ENCODE peak calls at places on chromosomes 16 and 17, in eight cellular contexts. One of them, this sample, is unnamed.

GRCh38 chr17:80622170-80622466 is 77.5 kb downstream of the RPTOR start:
- DNase-seq in cardiac fibroblast: no peak
- DNase-seq in foreskin fibroblast: no peak
- DNase-seq in psoas muscle: no peak
- DNase-seq in omental fat pad: no peak
- DNase-seq in fibroblast of pulmonary artery: no peak
- DNase-seq in NB4: no peak
- DNase-seq in activated B cell treated with CpG ODN at 0.5 μM for 24 hours: no peak
- DNase-seq in this sample: no peak

GRCh38 chr16:10935491-10935890 is 6.8 kb downstream of the DEXI start:
- DNase-seq in cardiac fibroblast: no peak
- DNase-seq in foreskin fibroblast: no peak
- DNase-seq in psoas muscle: no peak
- DNase-seq in omental fat pad: no peak
- DNase-seq in fibroblast of pulmonary artery: no peak
- DNase-seq in NB4: no peak
- DNase-seq in activated B cell treated with CpG ODN at 0.5 μM for 24 hours: no peak
- DNase-seq in this sample: no peak

GRCh38 chr16:56302506-56302905 is 111.2 kb downstream of the GNAO1 start:
- DNase-seq in cardiac fibroblast: no peak
- DNase-seq in foreskin fibroblast: no peak
- DNase-seq in psoas muscle: no peak
- DNase-seq in omental fat pad: no peak
- DNase-seq in fibroblast of pulmonary artery: no peak
- DNase-seq in NB4: no peak
- DNase-seq in activated B cell treated with CpG ODN at 0.5 μM for 24 hours: no peak
- DNase-seq in this sample: no peak

GRCh38 chr16:62036101-62036806 is at the start of gene CDH8:
- DNase-seq in cardiac fibroblast: peak; percentile 14
- DNase-seq in foreskin fibroblast: no peak
- DNase-seq in psoas muscle: no peak
- DNase-seq in omental fat pad: no peak
- DNase-seq in fibroblast of pulmonary artery: no peak
- DNase-seq in NB4: no peak
- DNase-seq in activated B cell treated with CpG ODN at 0.5 μM for 24 hours: no peak
- DNase-seq in this sample: no peak

GRCh38 chr17:8985054-8985701 is 19.7 kb upstream of the PIK3R5 start:
- DNase-seq in cardiac fibroblast: no peak
- DNase-seq in foreskin fibroblast: no peak
- DNase-seq in psoas muscle: no peak
- DNase-seq in omental fat pad: no peak
- DNase-seq in fibroblast of pulmonary artery: no peak
- DNase-seq in NB4: no peak
- DNase-seq in activated B cell treated with CpG ODN at 0.5 μM for 24 hours: no peak
- DNase-seq in this sample: peak; percentile 59

GRCh38 chr17:19938736-19939135 is 38.9 kb downstream of the AKAP10 start:
- DNase-seq in cardiac fibroblast: no peak
- DNase-seq in foreskin fibroblast: no peak
- DNase-seq in psoas muscle: no peak
- DNase-seq in omental fat pad: no peak
- DNase-seq in fibroblast of pulmonary artery: no peak
- DNase-seq in NB4: no peak
- DNase-seq in activated B cell treated with CpG ODN at 0.5 μM for 24 hours: no peak
- DNase-seq in this sample: no peak

GRCh38 chr16:65105173-65105572 is 16.7 kb downstream of the CDH11 start:
- DNase-seq in cardiac fibroblast: no peak
- DNase-seq in foreskin fibroblast: no peak
- DNase-seq in psoas muscle: no peak
- DNase-seq in omental fat pad: no peak
- DNase-seq in fibroblast of pulmonary artery: no peak
- DNase-seq in NB4: no peak
- DNase-seq in activated B cell treated with CpG ODN at 0.5 μM for 24 hours: no peak
- DNase-seq in this sample: no peak

GRCh38 chr17:67546578-67547527 is 169.8 kb downstream of the PITPNC1 start:
- DNase-seq in cardiac fibroblast: peak; percentile 47
- DNase-seq in foreskin fibroblast: peak; percentile 42
- DNase-seq in psoas muscle: peak; percentile 56
- DNase-seq in omental fat pad: peak; percentile 28
- DNase-seq in fibroblast of pulmonary artery: peak; percentile 83
- DNase-seq in NB4: no peak
- DNase-seq in activated B cell treated with CpG ODN at 0.5 μM for 24 hours: no peak
- DNase-seq in this sample: peak; percentile 41

GRCh38 chr16:4465977-4466779 is 8.2 kb downstream of the NMRAL1 start:
- DNase-seq in cardiac fibroblast: no peak
- DNase-seq in foreskin fibroblast: no peak
- DNase-seq in psoas muscle: no peak
- DNase-seq in omental fat pad: no peak
- DNase-seq in fibroblast of pulmonary artery: peak; percentile 13
- DNase-seq in NB4: no peak
- DNase-seq in activated B cell treated with CpG ODN at 0.5 μM for 24 hours: no peak
- DNase-seq in this sample: no peak

GRCh38 chr17:7260601-7261376 is 1.5 kb downstream of the CLDN7 start:
- DNase-seq in cardiac fibroblast: no peak
- DNase-seq in foreskin fibroblast: no peak
- DNase-seq in psoas muscle: peak; percentile 70
- DNase-seq in omental fat pad: peak; percentile 16
- DNase-seq in fibroblast of pulmonary artery: no peak
- DNase-seq in NB4: no peak
- DNase-seq in activated B cell treated with CpG ODN at 0.5 μM for 24 hours: no peak
- DNase-seq in this sample: no peak

GRCh38 chr17:82932146-82933005 is 92.6 kb upstream of the ZNF750 start:
- DNase-seq in cardiac fibroblast: peak; percentile 86
- DNase-seq in foreskin fibroblast: peak; percentile 38
- DNase-seq in psoas muscle: peak; percentile 35
- DNase-seq in omental fat pad: no peak
- DNase-seq in fibroblast of pulmonary artery: peak; percentile 43
- DNase-seq in NB4: no peak
- DNase-seq in activated B cell treated with CpG ODN at 0.5 μM for 24 hours: no peak
- DNase-seq in this sample: no peak

GRCh38 chr17:73211745-73212144 is 18.9 kb downstream of the COG1 start:
- DNase-seq in cardiac fibroblast: no peak
- DNase-seq in foreskin fibroblast: no peak
- DNase-seq in psoas muscle: no peak
- DNase-seq in omental fat pad: no peak
- DNase-seq in fibroblast of pulmonary artery: no peak
- DNase-seq in NB4: peak; percentile 48
- DNase-seq in activated B cell treated with CpG ODN at 0.5 μM for 24 hours: no peak
- DNase-seq in this sample: no peak

GRCh38 chr17:78127240-78127887 is 1.2 kb downstream of the TMC6 start:
- DNase-seq in cardiac fibroblast: no peak
- DNase-seq in foreskin fibroblast: no peak
- DNase-seq in psoas muscle: peak; percentile 82
- DNase-seq in omental fat pad: no peak
- DNase-seq in fibroblast of pulmonary artery: no peak
- DNase-seq in NB4: peak; percentile 91
- DNase-seq in activated B cell treated with CpG ODN at 0.5 μM for 24 hours: peak; percentile 52
- DNase-seq in this sample: no peak

GRCh38 chr16:48295493-48296281 is 48.3 kb upstream of the ABCC11 start:
- DNase-seq in cardiac fibroblast: no peak
- DNase-seq in foreskin fibroblast: no peak
- DNase-seq in psoas muscle: no peak
- DNase-seq in omental fat pad: no peak
- DNase-seq in fibroblast of pulmonary artery: no peak
- DNase-seq in NB4: no peak
- DNase-seq in activated B cell treated with CpG ODN at 0.5 μM for 24 hours: no peak
- DNase-seq in this sample: no peak

GRCh38 chr17:82051776-82052637 is at the start of the genes GPS1 and RFNG:
- DNase-seq in cardiac fibroblast: peak; percentile 41
- DNase-seq in foreskin fibroblast: no peak
- DNase-seq in psoas muscle: peak; percentile 88
- DNase-seq in omental fat pad: no peak
- DNase-seq in fibroblast of pulmonary artery: peak; percentile 48
- DNase-seq in NB4: peak; percentile 80
- DNase-seq in activated B cell treated with CpG ODN at 0.5 μM for 24 hours: peak; percentile 84
- DNase-seq in this sample: no peak

GRCh38 chr16:51129105-51129504 is 22.0 kb downstream of the SALL1 start:
- DNase-seq in cardiac fibroblast: no peak
- DNase-seq in foreskin fibroblast: no peak
- DNase-seq in psoas muscle: no peak
- DNase-seq in omental fat pad: no peak
- DNase-seq in fibroblast of pulmonary artery: peak; percentile 9
- DNase-seq in NB4: no peak
- DNase-seq in activated B cell treated with CpG ODN at 0.5 μM for 24 hours: no peak
- DNase-seq in this sample: no peak

GRCh38 chr17:81398170-81398854 is 3.1 kb downstream of the BAHCC1 start:
- DNase-seq in cardiac fibroblast: peak; percentile 64
- DNase-seq in foreskin fibroblast: no peak
- DNase-seq in psoas muscle: peak; percentile 72
- DNase-seq in omental fat pad: no peak
- DNase-seq in fibroblast of pulmonary artery: peak; percentile 52
- DNase-seq in NB4: peak; percentile 93
- DNase-seq in activated B cell treated with CpG ODN at 0.5 μM for 24 hours: no peak
- DNase-seq in this sample: no peak

GRCh38 chr16:23920899-23921298 is 85.1 kb downstream of the PRKCB start:
- DNase-seq in cardiac fibroblast: no peak
- DNase-seq in foreskin fibroblast: no peak
- DNase-seq in psoas muscle: no peak
- DNase-seq in omental fat pad: no peak
- DNase-seq in fibroblast of pulmonary artery: no peak
- DNase-seq in NB4: no peak
- DNase-seq in activated B cell treated with CpG ODN at 0.5 μM for 24 hours: no peak
- DNase-seq in this sample: no peak

GRCh38 chr17:41168121-41168520 is at the start of gene KRTAP4-3:
- DNase-seq in cardiac fibroblast: no peak
- DNase-seq in foreskin fibroblast: no peak
- DNase-seq in psoas muscle: no peak
- DNase-seq in omental fat pad: no peak
- DNase-seq in fibroblast of pulmonary artery: no peak
- DNase-seq in NB4: no peak
- DNase-seq in activated B cell treated with CpG ODN at 0.5 μM for 24 hours: no peak
- DNase-seq in this sample: no peak

GRCh38 chr17:41177727-41178271 is at the start of gene KRTAP4-2:
- DNase-seq in cardiac fibroblast: no peak
- DNase-seq in foreskin fibroblast: no peak
- DNase-seq in psoas muscle: no peak
- DNase-seq in omental fat pad: no peak
- DNase-seq in fibroblast of pulmonary artery: no peak
- DNase-seq in NB4: no peak
- DNase-seq in activated B cell treated with CpG ODN at 0.5 μM for 24 hours: no peak
- DNase-seq in this sample: no peak

GRCh38 chr17:41176744-41177387 is 1.2 kb downstream of the KRTAP4-2 start:
- DNase-seq in cardiac fibroblast: no peak
- DNase-seq in foreskin fibroblast: no peak
- DNase-seq in psoas muscle: no peak
- DNase-seq in omental fat pad: no peak
- DNase-seq in fibroblast of pulmonary artery: no peak
- DNase-seq in NB4: no peak
- DNase-seq in activated B cell treated with CpG ODN at 0.5 μM for 24 hours: no peak
- DNase-seq in this sample: no peak

GRCh38 chr17:41167561-41167960 is 460 bp downstream of the KRTAP4-3 start:
- DNase-seq in cardiac fibroblast: no peak
- DNase-seq in foreskin fibroblast: no peak
- DNase-seq in psoas muscle: no peak
- DNase-seq in omental fat pad: no peak
- DNase-seq in fibroblast of pulmonary artery: no peak
- DNase-seq in NB4: no peak
- DNase-seq in activated B cell treated with CpG ODN at 0.5 μM for 24 hours: no peak
- DNase-seq in this sample: no peak

DNA sequence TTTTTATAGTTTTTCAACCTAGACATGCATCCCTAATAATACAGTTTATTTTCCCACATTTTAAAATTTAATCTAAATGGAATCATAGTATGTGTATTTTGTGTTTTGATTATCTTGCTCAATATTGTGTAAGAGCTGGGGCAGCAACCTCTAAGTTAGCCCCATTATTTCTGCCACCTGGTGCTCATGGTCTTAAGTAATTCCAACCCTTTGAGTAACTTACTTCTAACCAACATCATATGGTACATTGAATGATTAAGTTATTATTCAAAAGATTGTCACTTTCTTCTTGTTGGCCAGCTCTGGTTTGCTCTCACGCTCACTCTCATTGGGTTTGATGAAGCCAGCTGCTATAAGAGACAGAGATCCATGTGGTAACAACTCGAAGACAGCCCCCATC is 3.9 kb upstream of the KRTAP4-3 start:
- DNase-seq in cardiac fibroblast: peak; percentile 13
- DNase-seq in foreskin fibroblast: peak; percentile 77
- DNase-seq in psoas muscle: no peak
- DNase-seq in omental fat pad: no peak
- DNase-seq in fibroblast of pulmonary artery: no peak
- DNase-seq in NB4: no peak
- DNase-seq in activated B cell treated with CpG ODN at 0.5 μM for 24 hours: no peak
- DNase-seq in this sample: no peak
- TF ChIP-seq CTCF in cardiac fibroblast: no peak
- TF ChIP-seq CTCF in foreskin fibroblast: no peak
- TF ChIP-seq CTCF in psoas muscle: no peak
- TF ChIP-seq CTCF in omental fat pad: no peak
- TF ChIP-seq CTCF in fibroblast of pulmonary artery: no peak
- TF ChIP-seq CTCF in NB4: no peak
- TF ChIP-seq CTCF in activated B cell treated with CpG ODN at 0.5 μM for 24 hours: no peak
- TF ChIP-seq CTCF in this sample: no peak

GRCh38 chr16:58125781-58126335 is 3.3 kb downstream of the CFAP20 start:
- DNase-seq in cardiac fibroblast: no peak
- DNase-seq in foreskin fibroblast: no peak
- DNase-seq in psoas muscle: no peak
- DNase-seq in omental fat pad: no peak
- DNase-seq in fibroblast of pulmonary artery: no peak
- DNase-seq in NB4: peak; percentile 47
- DNase-seq in activated B cell treated with CpG ODN at 0.5 μM for 24 hours: no peak
- DNase-seq in this sample: no peak
- TF ChIP-seq CTCF in cardiac fibroblast: no peak
- TF ChIP-seq CTCF in foreskin fibroblast: no peak
- TF ChIP-seq CTCF in psoas muscle: no peak
- TF ChIP-seq CTCF in omental fat pad: no peak
- TF ChIP-seq CTCF in fibroblast of pulmonary artery: no peak
- TF ChIP-seq CTCF in NB4: no peak
- TF ChIP-seq CTCF in activated B cell treated with CpG ODN at 0.5 μM for 24 hours: no peak
- TF ChIP-seq CTCF in this sample: no peak

GRCh38 chr16:67372664-67373063 is 20.6 kb downstream of the TPPP3 start:
- DNase-seq in cardiac fibroblast: peak; percentile 56
- DNase-seq in foreskin fibroblast: no peak
- DNase-seq in psoas muscle: no peak
- DNase-seq in omental fat pad: no peak
- DNase-seq in fibroblast of pulmonary artery: peak; percentile 61
- DNase-seq in NB4: peak; percentile 56
- DNase-seq in activated B cell treated with CpG ODN at 0.5 μM for 24 hours: no peak
- DNase-seq in this sample: no peak
- TF ChIP-seq CTCF in cardiac fibroblast: peak; percentile 55
- TF ChIP-seq CTCF in foreskin fibroblast: peak; percentile 46
- TF ChIP-seq CTCF in psoas muscle: peak; percentile 32
- TF ChIP-seq CTCF in omental fat pad: no peak
- TF ChIP-seq CTCF in fibroblast of pulmonary artery: peak; percentile 52
- TF ChIP-seq CTCF in NB4: peak; percentile 53
- TF ChIP-seq CTCF in activated B cell treated with CpG ODN at 0.5 μM for 24 hours: no peak
- TF ChIP-seq CTCF in this sample: peak; percentile 34

DNA sequence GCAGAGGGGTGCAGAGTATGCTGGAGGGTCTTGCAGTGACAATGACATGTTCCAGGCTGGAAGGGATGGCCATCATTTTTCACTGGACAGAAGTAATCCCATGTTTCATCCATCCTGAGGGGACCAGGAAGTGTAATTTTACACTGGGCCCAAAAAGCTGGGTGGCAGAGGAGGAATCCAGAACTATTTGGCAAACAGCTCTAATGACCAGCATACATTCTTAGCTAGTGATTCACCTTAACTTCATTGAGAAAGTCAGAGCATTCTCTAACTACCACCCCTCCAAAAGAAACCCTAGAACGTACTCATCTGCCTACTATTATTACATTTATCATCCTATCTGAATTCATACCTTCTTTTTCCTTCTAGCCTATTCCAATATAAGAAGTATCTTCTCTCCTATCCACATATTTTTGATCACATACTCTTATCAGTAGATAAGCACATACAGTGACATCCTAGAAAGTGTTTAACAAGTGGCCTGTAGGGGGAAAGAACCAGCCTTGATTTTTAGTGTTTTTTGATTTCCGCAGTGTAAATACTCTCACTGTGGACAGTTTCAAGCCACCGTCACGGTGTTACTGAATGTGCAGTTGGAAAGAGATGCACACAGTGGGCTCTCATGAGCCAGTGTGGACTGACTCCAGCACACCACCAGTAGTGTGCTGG is 118.1 kb downstream of the FTO start:
- DNase-seq in cardiac fibroblast: peak; percentile 89
- DNase-seq in foreskin fibroblast: peak; percentile 71
- DNase-seq in psoas muscle: no peak
- DNase-seq in omental fat pad: no peak
- DNase-seq in fibroblast of pulmonary artery: peak; percentile 82
- DNase-seq in NB4: no peak
- DNase-seq in activated B cell treated with CpG ODN at 0.5 μM for 24 hours: no peak
- DNase-seq in this sample: no peak
- TF ChIP-seq CTCF in cardiac fibroblast: peak; percentile 15
- TF ChIP-seq CTCF in foreskin fibroblast: no peak
- TF ChIP-seq CTCF in psoas muscle: no peak
- TF ChIP-seq CTCF in omental fat pad: no peak
- TF ChIP-seq CTCF in fibroblast of pulmonary artery: peak; percentile 15
- TF ChIP-seq CTCF in NB4: no peak
- TF ChIP-seq CTCF in activated B cell treated with CpG ODN at 0.5 μM for 24 hours: no peak
- TF ChIP-seq CTCF in this sample: no peak

This sample was measured in GM12864.